ENCODE peak calls at places on chromosome 14, in four cellular contexts. B is K562, M is HepG2, S is HCT116. O is an unnamed sample.

GRCh38 chr14:58805605-58806358 is 168.0 kb downstream of the DACT1 start:
- DNase-seq in S (no peak), B (no peak), M (no peak), O (no peak)

GRCh38 chr14:57865066-57865449 is 834 bp downstream of the SLC35F4 start:
- DNase-seq in M (no peak), S (no peak), B (no peak), O (no peak)

GRCh38 chr14:54317396-54317795 is 79.4 kb upstream of the CDKN3 start:
- DNase-seq in M (no peak), B (no peak), S (no peak), O (no peak)

GRCh38 chr14:60915781-60916180 is 65.1 kb downstream of the TRMT5 start:
- DNase-seq in B (no peak), M (no peak), S (no peak), O (no peak)

GRCh38 chr14:28975084-28975483 is 208.5 kb downstream of the FOXG1 start:
- DNase-seq in S (no peak), B (no peak), M (no peak), O (no peak)

GRCh38 chr14:76958975-76959710 is 69.4 kb downstream of the IRF2BPL start:
- DNase-seq in M (peak), B (peak), S (peak), O (no peak)

GRCh38 chr14:93115920-93116675 is at the start of gene ITPK1:
- DNase-seq in B (peak), M (peak), S (no peak), O (no peak)

GRCh38 chr14:34770901-34771300 is 56.5 kb upstream of the CFL2 start:
- DNase-seq in S (no peak), B (no peak), M (no peak), O (no peak)

GRCh38 chr14:77124345-77125274 is 17.0 kb downstream of the ZDHHC22 start:
- DNase-seq in M (no peak), S (no peak), B (peak), O (no peak)

GRCh38 chr14:22380511-22381455 is 208.2 kb downstream of the DAD1 start:
- DNase-seq in M (no peak), S (no peak), B (no peak), O (peak)

GRCh38 chr14:25484194-25484593 is 434.2 kb upstream of the STXBP6 start:
- DNase-seq in B (no peak), M (no peak), S (no peak), O (no peak)

GRCh38 chr14:91482278-91483023 is 27.7 kb downstream of the PPP4R3A start:
- DNase-seq in B (no peak), S (no peak), M (no peak), O (no peak)

GRCh38 chr14:22479781-22480464 is 109.1 kb downstream of the DAD1 start:
- DNase-seq in B (no peak), S (no peak), M (no peak), O (no peak)

GRCh38 chr14:75720828-75721227 is 59.8 kb downstream of the TTLL5 start:
- DNase-seq in B (no peak), S (no peak), M (no peak), O (no peak)

GRCh38 chr14:54354096-54354495 is 42.7 kb upstream of the CDKN3 start:
- DNase-seq in M (peak), B (no peak), S (no peak), O (no peak)

GRCh38 chr14:33150662-33151061 is 212.0 kb downstream of the NPAS3 start:
- DNase-seq in S (no peak), B (no peak), M (no peak), O (no peak)

GRCh38 chr14:21408152-21408551 is 24.3 kb upstream of the SUPT16H start:
- DNase-seq in M (no peak), S (no peak), B (no peak), O (no peak)

GRCh38 chr14:44163946-44164345 is 343.1 kb downstream of the FSCB start:
- DNase-seq in M (no peak), B (no peak), S (no peak), O (no peak)

GRCh38 chr14:101561897-101562490 is 699 bp downstream of the DIO3 start:
- DNase-seq in S (no peak), B (no peak), M (no peak), O (no peak)

DNA sequence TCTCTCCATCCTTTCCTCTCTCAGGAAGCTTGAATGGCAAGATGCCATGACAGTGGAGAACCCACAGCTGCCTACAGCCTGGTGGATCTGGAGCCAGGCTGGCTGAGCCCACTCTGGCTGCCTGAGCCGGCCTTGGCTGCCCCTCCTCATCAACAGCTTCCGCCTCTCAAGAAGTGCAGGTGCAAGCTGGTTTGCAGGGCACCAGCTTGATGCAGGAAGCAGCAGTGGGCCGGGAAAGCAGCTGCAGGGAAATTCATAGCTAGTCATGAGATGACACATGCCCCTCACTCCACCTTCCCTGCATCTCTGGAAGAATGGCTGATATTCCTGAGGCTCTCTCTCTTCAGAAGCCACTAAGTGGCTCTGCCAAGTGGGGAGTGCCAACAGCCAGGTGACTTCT is 289.1 kb downstream of the RPS29 start:
- DNase-seq in B (no peak), S (no peak), M (no peak), O (no peak)
- TF ChIP-seq TCF7L2 in B (no peak), S (no peak), M (no peak), O (no peak)

GRCh38 chr14:52461721-52462120 is 90.6 kb downstream of the TXNDC16 start:
- DNase-seq in S (no peak), B (no peak), M (no peak), O (no peak)

GRCh38 chr14:52463375-52463774 is 88.9 kb downstream of the TXNDC16 start:
- DNase-seq in M (no peak), B (no peak), S (no peak), O (no peak)

GRCh38 chr14:52464175-52464574 is 88.1 kb downstream of the TXNDC16 start:
- DNase-seq in B (no peak), M (no peak), S (no peak), O (no peak)

GRCh38 chr14:52455291-52456088 is 96.8 kb downstream of the TXNDC16 start:
- DNase-seq in B (no peak), M (no peak), S (no peak), O (no peak)

DNA sequence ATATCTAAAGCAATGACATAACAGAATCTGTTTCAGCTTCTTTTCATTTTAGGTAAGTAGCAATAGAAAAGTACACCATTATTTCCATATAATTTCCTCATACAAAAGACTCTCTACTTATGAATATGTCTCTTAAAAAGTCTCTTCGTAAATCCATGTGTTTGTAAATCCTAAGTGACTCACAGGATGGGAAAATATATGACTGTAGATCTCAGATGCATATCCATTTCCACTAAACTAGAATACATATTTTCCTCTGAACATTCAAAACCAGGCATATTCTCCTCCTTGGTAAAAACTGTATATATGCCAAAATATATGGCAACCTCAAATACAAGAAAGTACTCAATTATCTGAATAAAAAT is 93.6 kb downstream of the TXNDC16 start:
- DNase-seq in B (no peak), M (no peak), S (no peak), O (no peak)
- H3K27ac ChIP-seq in B (no peak), M (peak), S (no peak), O (no peak)

DNA sequence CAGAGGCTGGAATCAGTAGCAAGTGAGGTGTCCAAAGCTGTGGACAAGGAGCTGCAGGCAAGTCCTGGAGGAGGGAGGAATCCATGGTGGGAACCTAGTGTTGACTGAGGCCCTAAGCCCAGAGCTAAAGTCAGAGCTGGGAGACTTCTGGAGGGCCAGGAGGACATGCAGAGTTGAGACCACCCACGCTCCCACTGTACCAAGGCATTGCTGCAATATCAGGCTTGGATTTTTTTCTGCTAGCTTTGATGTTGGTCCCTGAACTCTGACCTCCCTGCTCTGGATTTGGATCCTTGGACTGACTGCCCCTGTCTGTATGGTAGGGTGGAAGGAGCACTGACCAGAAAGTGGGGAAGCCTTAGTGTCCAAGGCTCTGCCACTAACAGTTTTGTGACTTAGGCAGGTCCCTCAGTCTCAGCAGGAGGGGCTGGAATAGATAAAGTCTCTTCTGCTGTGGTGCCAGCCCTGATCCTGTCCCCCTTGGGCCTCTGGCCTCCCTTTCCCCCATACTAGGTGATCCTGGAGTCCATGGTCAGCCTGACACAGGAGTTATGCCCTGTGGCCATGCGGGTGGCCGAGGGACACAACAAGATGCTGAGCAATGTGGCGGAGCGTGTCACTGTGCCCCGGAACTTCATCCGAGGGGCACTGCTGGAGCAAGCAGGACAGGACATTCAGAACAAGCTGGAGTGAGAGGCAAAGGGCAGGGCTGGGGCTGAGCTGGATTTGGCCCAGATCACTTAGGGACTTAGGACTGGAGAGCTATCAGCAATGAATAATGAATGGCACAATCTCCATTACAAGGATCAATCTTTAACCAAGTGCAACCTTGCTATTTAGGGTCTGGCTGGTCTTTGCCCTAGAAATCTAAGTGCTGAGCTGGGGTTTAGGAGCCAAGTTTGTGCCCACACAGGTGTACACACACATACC is 9.4 kb downstream of the CARMIL3 start:
- DNase-seq in M (no peak), S (no peak), B (no peak), O (no peak)
- TF ChIP-seq REST in M (no peak), S (no peak), B (no peak), O (no peak)

GRCh38 chr14:100187247-100187833 is 27.9 kb upstream of the DEGS2 start:
- DNase-seq in S (no peak), B (no peak), M (no peak), O (no peak)
- TF ChIP-seq TCF7L2 in S (no peak), B (no peak), M (no peak), O (no peak)

GRCh38 chr14:104802913-104803184 is 1.9 kb downstream of the ZBTB42 start:
- DNase-seq in B (no peak), M (no peak), S (no peak), O (no peak)
- H3K27ac ChIP-seq in B (no peak), M (no peak), S (no peak), O (peak)

GRCh38 chr14:103186894-103187586 is 63.8 kb downstream of the TNFAIP2 start:
- DNase-seq in B (no peak), M (peak), S (no peak), O (no peak)
- TF ChIP-seq REST in B (no peak), M (no peak), S (no peak), O (no peak)